ENCODE peak calls at places on chromosome X, in four cellular contexts. K is GM03348, F is NCI-H1092 treated with DMSO at 0.1 percent for 48 hours, T is heart left ventricle. M is an unnamed sample.

GRCh38 chrX:18149454-18149853 is 71.2 kb downstream of the BEND2 start:
- DNase-seq in F (no peak), T (no peak), K (no peak), M (no peak)

GRCh38 chrX:106955004-106955772 is 35.0 kb downstream of the CLDN2 start:
- DNase-seq in T (no peak), F (no peak), K (peak; percentile 20), M (no peak)

GRCh38 chrX:153688900-153689590 is 1.3 kb downstream of the SLC6A8 start:
- DNase-seq in F (no peak), K (peak; percentile 55), T (peak; percentile 39), M (no peak)

GRCh38 chrX:42686706-42687105 is 91.3 kb downstream of the PPP1R2C start:
- DNase-seq in T (no peak), F (no peak), K (peak; percentile 4), M (no peak)

GRCh38 chrX:1242901-1243402 is 25.7 kb upstream of the CSF2RA start:
- DNase-seq in T (no peak), F (no peak), K (no peak), M (peak; percentile 32)

GRCh38 chrX:48802089-48802812 is 384 bp downstream of the HDAC6 start:
- DNase-seq in T (peak; percentile 73), K (peak; percentile 77), F (peak; percentile 89), M (peak; percentile 86)

GRCh38 chrX:150323020-150323419 is 40.1 kb upstream of the MAMLD1 start:
- DNase-seq in K (no peak), F (no peak), T (no peak), M (no peak)

GRCh38 chrX:9562851-9563250 is 98.0 kb downstream of the TBL1X start:
- DNase-seq in T (no peak), F (no peak), K (peak; percentile 76), M (no peak)

GRCh38 chrX:140572724-140573123 is 67.9 kb upstream of the SOX3 start:
- DNase-seq in T (no peak), K (peak; percentile 25), F (no peak), M (peak; percentile 57)

GRCh38 chrX:334331-334891 is 15.8 kb upstream of the GTPBP6 start:
- DNase-seq in F (no peak), T (no peak), K (no peak), M (no peak)

GRCh38 chrX:44227981-44228380 is 115.5 kb downstream of the EFHC2 start:
- DNase-seq in F (no peak), T (no peak), K (peak; percentile 28), M (no peak)

GRCh38 chrX:139566981-139567380 is 36.4 kb downstream of the F9 start:
- DNase-seq in T (no peak), F (no peak), K (no peak), M (no peak)

GRCh38 chrX:12439396-12439795 is 301.1 kb downstream of the FRMPD4 start:
- DNase-seq in F (no peak), K (no peak), T (no peak), M (no peak)

GRCh38 chrX:112048707-112049106 is 33.9 kb downstream of the TRPC5 start:
- DNase-seq in T (no peak), K (no peak), F (peak; percentile 19), M (no peak)

GRCh38 chrX:17525762-17526555 is 151.0 kb downstream of the NHS start:
- DNase-seq in F (no peak), T (no peak), K (peak; percentile 49), M (no peak)